ENCODE peak calls at places on chromosomes 7 and 10, in four cellular contexts. V, U, R and X are unnamed samples.

GRCh38 chr10:62413048-62413447 is 38.9 kb downstream of the ZNF365 start:
- DNase-seq in U (no peak), V (no peak), R (no peak), X (no peak)

GRCh38 chr10:28367865-28368541 is 65.1 kb upstream of the MPP7 start:
- DNase-seq in R (no peak), V (no peak), U (no peak), X (no peak)

GRCh38 chr7:121872831-121873764 is at the start of gene PTPRZ1:
- DNase-seq in R (no peak), U (peak; percentile 86), V (peak; percentile 84), X (peak; percentile 68)

GRCh38 chr10:93589648-93590562 is 11.1 kb downstream of the RBP4 start:
- DNase-seq in V (no peak), U (no peak), R (no peak), X (no peak)

GRCh38 chr7:106279425-106280182 is 5.2 kb downstream of the NAMPT start:
- DNase-seq in U (no peak), R (peak; percentile 54), V (no peak), X (no peak)

GRCh38 chr7:24290004-24290641 is 6.1 kb downstream of the NPY start:
- DNase-seq in V (peak; percentile 36), U (peak; percentile 53), R (peak; percentile 17), X (peak; percentile 69)

GRCh38 chr10:91412688-91413087 is 2.5 kb downstream of the HECTD2 start:
- DNase-seq in V (no peak), U (no peak), R (no peak), X (no peak)

GRCh38 chr7:37234928-37235327 is 213.7 kb downstream of the ELMO1 start:
- DNase-seq in R (no peak), V (no peak), U (no peak), X (peak; percentile 54)

GRCh38 chr7:148611692-148612091 is 21.1 kb downstream of the C7orf33 start:
- DNase-seq in V (peak; percentile 69), R (no peak), U (peak; percentile 66), X (no peak)

GRCh38 chr10:69503001-69503895 is 52.0 kb downstream of the TSPAN15 start:
- DNase-seq in U (no peak), R (no peak), V (no peak), X (no peak)

GRCh38 chr7:144857463-144857862 is 21.6 kb upstream of the TPK1 start:
- DNase-seq in U (no peak), R (no peak), V (no peak), X (no peak)

GRCh38 chr7:47313564-47313963 is 268.3 kb downstream of the TNS3 start:
- DNase-seq in R (no peak), V (no peak), U (peak; percentile 37), X (no peak)

GRCh38 chr7:86898171-86898570 is 161.3 kb downstream of the ELAPOR2 start:
- DNase-seq in R (no peak), V (no peak), U (no peak), X (no peak)

GRCh38 chr10:28891058-28891713 is 213.9 kb downstream of the BAMBI start:
- DNase-seq in V (no peak), R (no peak), U (no peak), X (no peak)

GRCh38 chr7:12839508-12840153 is 152.2 kb downstream of the ARL4A start:
- DNase-seq in V (peak; percentile 62), R (no peak), U (peak; percentile 53), X (no peak)

GRCh38 chr10:115049957-115050356 is 43.2 kb upstream of the ATRNL1 start:
- DNase-seq in U (no peak), V (no peak), R (no peak), X (no peak)

GRCh38 chr7:151088856-151089699 is 2.8 kb downstream of the AGAP3 start:
- DNase-seq in V (peak; percentile 37), U (no peak), R (no peak), X (no peak)

GRCh38 chr10:110214380-110214826 is 7.0 kb downstream of the MXI1 start:
- DNase-seq in R (no peak), V (no peak), U (no peak), X (no peak)

GRCh38 chr10:10911471-10911921 is 106.2 kb upstream of the CELF2 start:
- DNase-seq in U (no peak), R (no peak), V (peak; percentile 13), X (no peak)

GRCh38 chr10:28217848-28218247 is 85.0 kb downstream of the MPP7 start:
- DNase-seq in R (no peak), V (no peak), U (no peak), X (no peak)

GRCh38 chr7:143399151-143399550 is 9.5 kb downstream of the EPHA1 start:
- DNase-seq in R (no peak), U (no peak), V (no peak), X (no peak)

GRCh38 chr7:30922596-30922995 is 10.9 kb downstream of the AQP1 start:
- DNase-seq in R (no peak), U (no peak), V (peak; percentile 4), X (peak; percentile 12)

GRCh38 chr7:143901360-143901709 is 641 bp downstream of the TCAF1 start:
- DNase-seq in R (no peak), V (no peak), U (peak; percentile 66), X (no peak)

GRCh38 chr7:36439624-36440023 is 50.0 kb downstream of the ANLN start:
- DNase-seq in V (no peak), U (no peak), R (no peak), X (no peak)

GRCh38 chr7:17599733-17600685 is 301.6 kb downstream of the AHR start:
- DNase-seq in V (no peak), R (no peak), U (no peak), X (no peak)

DNA sequence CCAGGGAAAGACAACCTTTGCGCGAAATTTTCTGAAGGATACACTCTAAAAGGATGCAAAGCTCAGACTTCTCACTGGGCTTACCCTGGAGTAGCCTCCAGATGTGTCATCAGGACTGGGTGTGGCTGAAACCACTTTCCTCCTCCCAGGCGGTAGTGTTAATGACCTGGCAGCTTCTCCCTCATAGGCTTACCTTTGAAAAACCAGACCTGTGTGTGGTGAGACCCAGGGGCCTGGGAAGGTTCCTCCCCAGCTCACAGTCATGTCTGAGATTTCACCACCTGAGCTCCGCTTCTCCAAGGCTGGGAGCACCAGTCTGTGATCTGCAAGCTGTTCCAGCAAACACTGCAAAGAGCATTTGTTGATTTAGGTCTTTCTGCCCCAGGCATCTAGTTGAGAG is 93.7 kb downstream of the EPC1 start:
- DNase-seq in R (peak; percentile 36), V (no peak), U (peak; percentile 40), X (no peak)
- TF ChIP-seq TEAD4 in R (no peak), V (no peak), U (no peak), X (no peak)

GRCh38 chr7:140416560-140416959 is 12.7 kb downstream of the RAB19 start:
- DNase-seq in R (no peak), U (no peak), V (no peak), X (no peak)
- TF ChIP-seq TEAD4 in R (no peak), U (no peak), V (no peak), X (no peak)

GRCh38 chr10:71595649-71596048 is 123.9 kb downstream of the C10orf105 start:
- DNase-seq in R (no peak), U (no peak), V (no peak), X (no peak)
- TF ChIP-seq TEAD4 in R (no peak), U (no peak), V (no peak), X (no peak)

GRCh38 chr10:48519731-48520506 is 85.0 kb downstream of the ARHGAP22 start:
- DNase-seq in V (no peak), R (no peak), U (peak; percentile 43), X (no peak)
- TF ChIP-seq TEAD4 in V (no peak), R (no peak), U (no peak), X (no peak)